ENCODE peak calls at places on chromosomes 11 and 22, in seven cellular contexts. X is astrocyte of the cerebellum, K is cardiac fibroblast, A is endodermal cell, O is heart left ventricle, H is choroid plexus epithelial cell, V is SK-N-SH. R is an unnamed sample.

GRCh38 chr11:121688860-121689614 is 236.3 kb upstream of the SORL1-AS1 start:
- DNase-seq in V (no peak), H (no peak), X (no peak), K (no peak), O (no peak), A (peak; percentile 83), R (no peak)

GRCh38 chr22:28904211-28904808 is 20.9 kb downstream of the ZNRF3 start:
- DNase-seq in H (peak; percentile 60), O (no peak), V (no peak), K (no peak), X (no peak), A (no peak), R (no peak)

GRCh38 chr11:117877120-117877784 is 794 bp upstream of the FXYD6 start:
- DNase-seq in A (peak; percentile 68), K (peak; percentile 20), H (no peak), O (no peak), X (no peak), V (no peak), R (peak; percentile 73)

GRCh38 chr11:64281957-64282770 is 2.3 kb downstream of the BAD start:
- DNase-seq in K (no peak), O (no peak), A (no peak), V (no peak), X (no peak), H (no peak), R (no peak)

GRCh38 chr11:128493570-128493965 is 93.8 kb downstream of the ETS1 start:
- DNase-seq in H (no peak), K (no peak), O (no peak), X (no peak), V (no peak), A (no peak), R (no peak)

GRCh38 chr22:32281092-32281491 is 25.9 kb upstream of the SLC5A4 start:
- DNase-seq in X (peak; percentile 84), A (no peak), K (peak; percentile 14), V (no peak), H (peak; percentile 90), O (no peak), R (no peak)

GRCh38 chr22:24593810-24594568 is 1.1 kb upstream of the LRRC75B start:
- DNase-seq in H (no peak), V (peak; percentile 32), O (no peak), K (no peak), X (no peak), A (peak; percentile 60), R (no peak)

GRCh38 chr11:105697291-105697690 is 87.4 kb downstream of the GRIA4 start:
- DNase-seq in O (no peak), V (no peak), X (no peak), A (no peak), K (no peak), H (no peak), R (no peak)

GRCh38 chr22:30238661-30239420 is 7.7 kb downstream of the LIF start:
- DNase-seq in V (no peak), H (peak; percentile 89), A (peak; percentile 74), O (peak; percentile 79), K (peak; percentile 76), X (no peak), R (peak; percentile 40)

GRCh38 chr11:92349478-92350156 is 125.0 kb downstream of the FAT3 start:
- DNase-seq in K (no peak), X (no peak), A (peak; percentile 49), V (no peak), O (no peak), H (no peak), R (no peak)

GRCh38 chr11:96229354-96229973 is 113.5 kb downstream of the MAML2 start:
- DNase-seq in V (no peak), O (no peak), H (no peak), K (no peak), X (no peak), A (no peak), R (no peak)

GRCh38 chr22:21593406-21594232 is 26.1 kb downstream of the UBE2L3 start:
- DNase-seq in H (no peak), V (peak; percentile 32), O (peak; percentile 70), A (peak; percentile 83), K (no peak), X (no peak), R (peak; percentile 67)

GRCh38 chr22:28440517-28441366 is 238.9 kb downstream of the TTC28 start:
- DNase-seq in V (peak; percentile 29), X (peak; percentile 78), A (no peak), O (no peak), H (peak; percentile 75), K (peak; percentile 82), R (no peak)

GRCh38 chr11:129726179-129726578 is 89.5 kb upstream of the TMEM45B start:
- DNase-seq in O (no peak), X (no peak), K (no peak), V (no peak), A (peak; percentile 3), H (no peak), R (no peak)

GRCh38 chr11:15923169-15923568 is 433.2 kb downstream of the SOX6 start:
- DNase-seq in K (no peak), X (no peak), A (peak; percentile 60), O (no peak), V (peak; percentile 44), H (peak; percentile 13), R (no peak)

GRCh38 chr11:47056261-47056915 is 119.8 kb downstream of the CSTPP1 start:
- DNase-seq in O (no peak), V (no peak), X (peak; percentile 26), A (no peak), K (peak; percentile 79), H (peak; percentile 93), R (no peak)

GRCh38 chr22:23774922-23775436 is 2.3 kb downstream of the MMP11 start:
- DNase-seq in K (peak; percentile 83), X (peak; percentile 27), V (no peak), A (peak; percentile 74), O (no peak), H (peak; percentile 81), R (no peak)

GRCh38 chr11:119315139-119316016 is 1.6 kb downstream of the MCAM start:
- DNase-seq in A (peak; percentile 85), O (peak; percentile 55), X (no peak), H (no peak), K (no peak), V (peak; percentile 72), R (peak; percentile 32)
- TF ChIP-seq CTCF in A (peak; percentile 58), O (peak; percentile 10), X (no peak), H (no peak), K (no peak), V (peak; percentile 19), R (no peak)

DNA sequence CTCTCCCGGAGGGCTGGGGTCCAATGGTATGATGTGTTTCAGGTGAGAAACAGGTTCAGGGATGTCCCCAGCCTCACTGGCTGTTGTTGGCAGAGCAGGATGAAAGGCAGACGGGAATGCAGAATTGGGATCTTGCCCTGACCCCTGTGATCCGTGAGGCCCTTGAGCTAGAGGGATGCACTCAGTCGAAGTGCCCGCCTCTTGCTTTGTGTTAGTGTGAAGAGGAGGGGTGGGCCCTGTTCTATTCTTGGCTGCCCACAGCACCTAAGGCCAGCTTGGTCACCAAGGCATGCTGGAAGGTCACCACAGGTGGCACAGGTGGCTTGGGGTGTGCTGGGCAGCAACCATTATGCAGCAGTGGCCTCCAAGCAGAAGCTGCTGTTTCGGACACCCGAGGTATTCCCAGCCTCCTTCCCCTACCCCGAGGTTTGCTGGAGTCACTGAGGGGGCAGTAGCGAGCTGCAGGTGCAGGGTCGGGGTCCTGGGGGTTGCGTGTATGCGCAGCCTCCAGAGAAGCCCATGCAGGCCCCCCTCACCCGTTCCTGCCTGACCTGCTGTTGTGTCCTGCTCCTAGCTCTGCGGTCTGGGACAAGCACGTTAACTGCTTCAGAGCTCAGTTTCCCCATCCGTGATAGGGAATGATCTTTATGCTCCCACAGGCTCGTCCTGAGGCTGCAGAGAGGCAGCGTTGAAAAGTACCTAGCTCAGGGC is 12.9 kb downstream of the LRP5 start:
- DNase-seq in X (no peak), V (no peak), K (no peak), A (peak; percentile 70), H (no peak), O (no peak), R (no peak)
- TF ChIP-seq CTCF in X (no peak), V (no peak), K (no peak), A (peak; percentile 66), H (no peak), O (no peak), R (no peak)

GRCh38 chr11:125211191-125211953 is 46.8 kb downstream of the PKNOX2 start:
- DNase-seq in K (peak; percentile 8), O (no peak), V (no peak), H (no peak), X (no peak), A (peak; percentile 79), R (no peak)
- TF ChIP-seq CTCF in K (no peak), O (no peak), V (no peak), H (peak; percentile 24), X (no peak), A (peak; percentile 54), R (no peak)

GRCh38 chr22:48573766-48574165 is 1253.9 kb downstream of the BRD1 start:
- DNase-seq in K (no peak), X (no peak), O (no peak), H (no peak), V (no peak), A (no peak), R (no peak)

GRCh38 chr22:48572951-48573350 is 1254.7 kb downstream of the BRD1 start:
- DNase-seq in A (no peak), K (no peak), H (no peak), V (no peak), X (no peak), O (no peak), R (no peak)

GRCh38 chr22:48576333-48577013 is 1251.2 kb downstream of the BRD1 start:
- DNase-seq in K (no peak), O (no peak), V (peak; percentile 88), X (no peak), H (no peak), A (peak; percentile 87), R (no peak)

GRCh38 chr22:48575567-48576332 is 1251.9 kb downstream of the BRD1 start:
- DNase-seq in O (no peak), A (no peak), K (no peak), X (no peak), H (no peak), V (peak; percentile 50), R (peak; percentile 6)

DNA sequence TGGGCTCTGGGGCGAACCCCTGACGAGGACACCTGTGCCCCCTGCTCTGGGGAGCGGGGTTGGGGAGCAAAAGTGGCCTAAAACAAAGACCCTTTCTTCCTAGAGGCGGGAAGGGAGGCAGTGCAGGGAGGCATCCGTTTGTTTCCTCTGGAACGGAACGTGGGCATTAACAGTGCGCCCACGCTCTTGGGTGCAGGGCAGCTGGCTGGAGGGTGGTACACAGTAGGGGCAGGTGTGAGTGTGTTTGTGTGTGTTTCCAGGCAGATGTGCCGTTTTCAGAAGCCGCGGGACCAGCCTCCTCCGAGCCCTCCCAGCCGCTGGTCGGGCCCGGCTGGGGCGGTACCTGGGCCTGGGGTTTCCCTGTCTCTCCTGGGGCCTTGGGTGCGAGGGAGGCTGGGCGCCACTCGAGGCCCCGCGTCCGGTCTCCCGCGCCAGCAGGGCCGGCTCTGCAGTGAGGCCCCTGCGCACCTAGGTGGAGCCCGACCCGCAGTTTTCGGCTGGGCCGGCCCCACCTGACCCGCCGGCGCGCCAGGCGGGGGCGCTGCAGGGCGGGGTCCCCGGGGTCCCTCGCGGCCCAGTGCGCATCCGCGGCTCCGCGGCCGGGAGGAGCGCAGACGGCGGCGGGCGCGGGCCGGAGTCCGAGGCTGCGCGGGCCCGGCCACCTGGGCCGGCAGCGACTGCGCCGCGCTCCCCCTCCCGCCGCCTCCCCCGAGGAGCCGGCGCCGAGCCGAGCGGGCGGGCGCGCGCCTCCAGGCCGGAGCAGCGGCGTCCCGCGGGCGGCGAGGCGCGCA is 1252.7 kb downstream of the BRD1 start:
- DNase-seq in O (no peak), K (no peak), A (peak; percentile 91), X (no peak), H (peak; percentile 5), V (peak; percentile 85), R (no peak)
- TF ChIP-seq CTCF in O (peak; percentile 34), K (no peak), A (peak; percentile 81), X (peak; percentile 53), H (no peak), V (no peak), R (peak; percentile 41)

R was measured in heart right ventricle.